ENCODE peak calls at places on chromosome 7, in six cellular contexts. L is H9; J is transverse colon; M is fibroblast of lung; F is endothelial cell of umbilical vein; I is CD8-positive, alpha-beta memory T cell. Y is an unnamed sample. For H3K4me1, the result is how much of the 10 kb centered on the place peaks cover.

GRCh38 chr7:24024689-24025088 is 259.3 kb upstream of the NPY start:
- DNase-seq in L (no peak), J (no peak), I (no peak), F (no peak), M (peak), Y (no peak)

GRCh38 chr7:135650831-135651573 is 11.3 kb upstream of the STMP1 start:
- DNase-seq in J (no peak), M (no peak), F (no peak), I (no peak), L (no peak), Y (no peak)

GRCh38 chr7:122140918-122141317 is 3.1 kb downstream of the AASS start:
- DNase-seq in M (no peak), I (no peak), J (no peak), F (no peak), L (no peak), Y (no peak)

GRCh38 chr7:86653919-86654659 is 10.4 kb downstream of the GRM3 start:
- DNase-seq in F (no peak), M (no peak), I (no peak), J (no peak), L (peak), Y (no peak)

GRCh38 chr7:20257212-20257611 is 40.0 kb upstream of the MACC1 start:
- DNase-seq in I (no peak), J (no peak), F (no peak), M (no peak), L (no peak), Y (no peak)

GRCh38 chr7:149716932-149717307 is 56.5 kb downstream of the ZNF467 start:
- DNase-seq in J (no peak), M (no peak), L (peak), F (no peak), I (no peak), Y (no peak)

GRCh38 chr7:96481831-96482230 is 159.9 kb upstream of the SLC25A13 start:
- DNase-seq in I (no peak), M (no peak), J (no peak), F (no peak), L (no peak), Y (no peak)

GRCh38 chr7:44081266-44081748 is 1.0 kb downstream of the POLM start:
- DNase-seq in M (no peak), F (no peak), I (peak), J (no peak), L (no peak), Y (no peak)

GRCh38 chr7:129925416-129926002 is 27.3 kb downstream of the UBE2H start:
- DNase-seq in I (no peak), J (no peak), L (no peak), M (no peak), F (no peak), Y (no peak)

GRCh38 chr7:134460000-134460399 is 1.1 kb upstream of the AKR1B1 start:
- DNase-seq in J (no peak), M (peak), F (no peak), I (no peak), L (no peak), Y (peak)

GRCh38 chr7:121107923-121108498 is 119.5 kb downstream of the CPED1 start:
- DNase-seq in I (no peak), L (no peak), M (peak), F (peak), J (no peak), Y (peak)

GRCh38 chr7:17307969-17308648 is 9.7 kb downstream of the AHR start:
- DNase-seq in I (no peak), F (no peak), L (no peak), J (no peak), M (no peak), Y (no peak)

GRCh38 chr7:27176343-27176731 is 2.2 kb upstream of the HOXA10 start:
- DNase-seq in I (peak), F (peak), J (peak), L (peak), M (no peak), Y (no peak)

GRCh38 chr7:90681336-90682019 is 85.4 kb downstream of the CDK14 start:
- DNase-seq in M (peak), F (no peak), J (no peak), L (no peak), I (no peak), Y (no peak)

GRCh38 chr7:49324707-49325106 is 400.4 kb downstream of the CDC14C start:
- DNase-seq in J (no peak), I (no peak), M (no peak), F (no peak), L (no peak), Y (peak)

GRCh38 chr7:16293669-16294425 is 127.5 kb downstream of the CRPPA start:
- DNase-seq in I (no peak), J (no peak), F (no peak), M (no peak), L (no peak), Y (peak)

GRCh38 chr7:155341463-155341983 is 43.8 kb downstream of the INSIG1 start:
- DNase-seq in L (no peak), I (no peak), F (no peak), M (no peak), J (no peak), Y (no peak)

GRCh38 chr7:35771776-35772175 is 29.1 kb upstream of the SEPTIN7 start:
- DNase-seq in L (no peak), F (no peak), J (no peak), M (no peak), I (no peak), Y (peak)

GRCh38 chr7:149624006-149624405 is 126.4 kb upstream of the ZNF746 start:
- DNase-seq in F (peak), J (peak), L (no peak), I (peak), M (peak), Y (peak)

GRCh38 chr7:96720843-96721242 is 11.2 kb upstream of the SEM1 start:
- DNase-seq in M (peak), F (no peak), L (no peak), J (no peak), I (no peak), Y (peak)

GRCh38 chr7:14507617-14508016 is 394.9 kb downstream of the DGKB start:
- DNase-seq in I (no peak), L (no peak), J (no peak), M (peak), F (no peak), Y (peak)

GRCh38 chr7:157192861-157193260 is 54.1 kb downstream of the UBE3C start:
- DNase-seq in J (no peak), M (no peak), F (no peak), I (no peak), L (no peak), Y (no peak)

GRCh38 chr7:80134536-80135305 is at the start of gene GNAI1:
- DNase-seq in J (peak), L (peak), I (no peak), F (peak), M (peak), Y (peak)

DNA sequence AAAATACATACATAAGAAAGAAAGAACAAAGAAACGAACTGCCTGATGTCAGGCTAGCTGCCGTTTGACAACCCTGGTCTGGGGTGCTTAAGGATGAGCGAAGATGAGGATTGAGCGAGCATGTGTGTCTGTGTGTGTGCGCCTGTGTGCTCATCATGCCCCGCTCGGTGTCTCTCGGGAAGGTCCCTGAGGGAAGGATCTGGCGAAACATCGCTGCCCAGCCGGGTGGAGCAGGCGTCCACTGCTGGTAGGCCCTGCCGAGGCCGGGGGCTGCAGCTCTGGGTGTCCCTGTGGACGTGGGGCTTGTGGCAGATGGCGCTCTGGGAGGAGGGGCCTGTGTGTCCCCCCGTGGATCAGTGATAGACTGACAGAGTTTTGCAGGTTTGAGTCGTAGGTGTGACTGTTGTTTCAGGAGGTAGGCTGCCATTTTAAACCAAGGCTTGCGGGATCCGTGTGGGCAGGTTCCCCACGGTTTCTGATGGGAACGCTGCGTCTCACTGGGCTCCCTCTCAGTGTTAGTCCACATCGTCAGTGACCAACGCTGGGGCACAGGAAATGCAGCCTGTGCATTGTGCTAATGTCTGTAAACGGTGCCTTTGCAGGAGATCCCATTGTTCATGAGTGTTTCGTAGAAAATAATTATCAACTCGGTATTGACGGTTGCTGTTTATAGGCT is 5.9 kb upstream of the SUN1 start:
- DNase-seq in I (peak), M (no peak), L (no peak), J (no peak), F (no peak), Y (no peak)
- H3K4me1 ChIP-seq in I (under half), M (under half), L (under half), J (under half), F (under half), Y (under half)

DNA sequence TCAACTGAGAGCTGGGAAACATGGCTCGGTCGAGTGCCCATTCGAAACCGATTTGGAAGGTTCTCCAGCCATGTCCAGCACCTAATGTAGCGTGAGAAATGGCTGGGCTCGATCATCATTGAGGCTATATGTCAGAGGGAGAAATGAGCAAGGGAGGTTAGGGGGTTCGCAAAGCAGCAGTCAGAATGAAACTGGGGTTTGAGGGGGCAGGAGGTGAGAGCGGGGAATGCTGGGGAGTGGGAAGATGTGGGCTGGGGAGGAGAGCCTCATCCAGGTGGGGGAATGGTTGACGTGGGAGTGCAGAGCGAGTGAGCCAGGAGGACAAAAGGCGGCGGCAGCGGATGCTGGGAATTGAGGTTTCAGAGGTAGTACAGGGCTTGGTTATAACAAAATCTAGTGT is 34.8 kb upstream of the GALNTL5 start:
- DNase-seq in M (no peak), I (no peak), L (no peak), F (no peak), J (no peak), Y (no peak)
- H3K4me1 ChIP-seq in M (under half), I (under half), L (under half), F (under half), J (under half), Y (under half)

GRCh38 chr7:33262476-33262875 is 133.1 kb downstream of the BBS9 start:
- DNase-seq in L (no peak), F (no peak), M (no peak), I (no peak), J (no peak), Y (no peak)
- H3K4me1 ChIP-seq in L (under half), F (under half), M (under half), I (under half), J (under half), Y (under half)

GRCh38 chr7:116538138-116538537 is 13.3 kb downstream of the CAV1 start:
- DNase-seq in F (no peak), J (no peak), I (no peak), M (no peak), L (no peak), Y (no peak)
- H3K4me1 ChIP-seq in F (under half), J (under half), I (under half), M (under half), L (under half), Y (under half)

GRCh38 chr7:99109108-99110051 is 34.5 kb downstream of the SMURF1 start:
- DNase-seq in M (peak), I (no peak), F (peak), J (no peak), L (no peak), Y (peak)
- H3K4me1 ChIP-seq in M (under half), I (under half), F (under half), J (under half), L (under half), Y (half or more)

GRCh38 chr7:102300643-102301211 is 14.1 kb downstream of the SH2B2 start:
- DNase-seq in I (no peak), L (peak), J (no peak), M (no peak), F (no peak), Y (no peak)
- H3K4me1 ChIP-seq in I (under half), L (under half), J (under half), M (under half), F (under half), Y (under half)

GRCh38 chr7:113307147-113307546 is 188.8 kb upstream of the SMIM30 start:
- DNase-seq in M (no peak), L (no peak), J (no peak), F (no peak), I (no peak), Y (no peak)

GRCh38 chr7:113306302-113306701 is 187.9 kb upstream of the SMIM30 start:
- DNase-seq in M (no peak), I (no peak), J (no peak), F (no peak), L (no peak), Y (no peak)

GRCh38 chr7:113301983-113302382 is 183.6 kb upstream of the SMIM30 start:
- DNase-seq in L (no peak), J (no peak), I (no peak), F (no peak), M (no peak), Y (no peak)

GRCh38 chr7:113301141-113301540 is 182.8 kb upstream of the SMIM30 start:
- DNase-seq in I (no peak), M (no peak), J (no peak), F (no peak), L (no peak), Y (no peak)

DNA sequence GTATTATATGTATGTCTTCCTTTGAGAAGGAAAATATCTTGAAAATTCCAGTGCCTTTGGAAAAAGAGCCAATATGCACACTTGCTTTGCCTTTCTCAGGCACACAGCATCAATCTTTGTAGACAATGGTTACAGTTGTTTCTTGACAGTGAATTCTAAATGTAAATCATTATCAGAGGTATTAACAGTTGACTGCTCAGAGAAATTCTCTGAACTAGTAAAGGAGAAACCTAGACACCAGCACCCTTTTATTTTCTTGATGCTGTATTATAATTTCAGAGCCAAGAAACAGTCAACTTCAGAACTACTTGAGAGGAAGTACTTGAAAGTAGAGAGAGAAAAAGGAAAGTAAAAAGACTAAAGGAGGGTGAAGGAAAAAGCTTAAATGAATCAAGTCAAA is 185.8 kb upstream of the SMIM30 start:
- DNase-seq in J (no peak), I (no peak), F (no peak), M (no peak), L (no peak), Y (no peak)
- H3K4me1 ChIP-seq in J (under half), I (under half), F (under half), M (under half), L (under half), Y (under half)

GRCh38 chr7:112161253-112162160 is 44.7 kb downstream of the DOCK4 start:
- DNase-seq in F (no peak), I (no peak), J (no peak), L (no peak), M (no peak), Y (no peak)

GRCh38 chr7:112160771-112161150 is 45.4 kb downstream of the DOCK4 start:
- DNase-seq in M (no peak), I (no peak), J (no peak), L (no peak), F (no peak), Y (no peak)

GRCh38 chr7:112159346-112159745 is 46.9 kb downstream of the DOCK4 start:
- DNase-seq in I (no peak), L (no peak), M (no peak), J (no peak), F (no peak), Y (no peak)

GRCh38 chr7:112162161-112163020 is 43.8 kb downstream of the DOCK4 start:
- DNase-seq in F (peak), M (peak), I (no peak), J (no peak), L (peak), Y (peak)

DNA sequence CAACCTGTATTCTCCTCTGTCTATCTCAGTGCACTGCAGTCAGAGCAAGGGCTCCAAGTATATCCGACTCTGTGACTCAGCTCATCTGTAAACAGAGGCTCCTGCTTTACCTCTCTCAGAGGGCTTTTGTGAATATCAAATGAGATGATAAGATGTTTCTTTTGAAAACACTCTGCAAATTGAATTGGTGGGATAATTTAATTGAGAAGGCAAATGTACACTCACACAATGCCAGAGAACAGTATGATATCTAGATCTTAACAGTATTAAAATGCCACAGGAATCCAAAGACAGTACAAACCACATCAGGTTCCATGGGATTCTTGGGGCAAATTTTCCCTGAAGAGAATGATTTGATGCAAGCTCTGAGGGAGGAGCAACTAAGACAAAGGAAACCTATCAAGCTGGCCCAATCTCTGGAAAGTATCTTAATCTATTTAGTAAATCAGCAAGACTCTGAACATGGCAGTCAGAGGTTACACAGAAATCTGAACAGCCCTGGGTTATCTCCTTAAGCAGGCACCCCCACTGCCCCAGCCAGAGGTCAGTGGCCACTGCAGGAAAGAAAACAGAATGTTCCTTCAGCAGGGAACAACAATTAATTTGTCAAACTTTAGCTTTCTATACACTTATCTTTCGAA is 45.9 kb downstream of the DOCK4 start:
- DNase-seq in M (peak), F (peak), J (no peak), I (no peak), L (no peak), Y (peak)
- H3K4me1 ChIP-seq in M (under half), F (half or more), J (under half), I (under half), L (under half), Y (under half)

DNA sequence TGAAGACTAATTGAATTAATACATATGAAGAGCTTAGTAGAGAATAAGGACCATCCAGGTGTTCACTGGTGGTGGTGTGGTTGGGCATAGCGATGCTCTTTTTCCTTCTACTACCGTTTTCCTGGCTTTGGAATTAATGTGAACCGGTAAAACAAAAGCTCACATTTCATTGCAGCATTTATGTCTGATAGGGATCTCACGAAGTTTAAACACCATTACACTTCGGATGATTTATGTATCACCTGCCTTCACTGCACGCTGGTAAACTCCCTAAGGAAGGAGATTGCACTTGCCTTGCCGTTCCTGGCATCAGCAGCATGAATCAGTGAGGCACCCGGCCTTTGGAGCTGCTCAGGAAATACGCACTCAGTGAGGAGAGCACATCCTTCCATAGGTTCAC is 47.5 kb downstream of the WIPF3 start:
- DNase-seq in L (no peak), F (no peak), I (no peak), J (no peak), M (no peak), Y (no peak)
- H3K4me1 ChIP-seq in L (under half), F (under half), I (under half), J (under half), M (under half), Y (under half)